ENCODE peak calls at places on chromosomes 6 and 20, in seven cellular contexts. B, P, W, E, A, Z and R are unnamed samples.

GRCh38 chr6:27608916-27609883 is 136.3 kb upstream of the ZNF184 start:
- DNase-seq in P (peak), Z (no peak), E (no peak), A (peak), W (peak), B (peak), R (peak)

GRCh38 chr6:161618816-161619454 is 345.1 kb upstream of the AGPAT4 start:
- DNase-seq in A (peak), B (peak), P (peak), W (peak), E (no peak), Z (peak), R (peak)

GRCh38 chr6:112501705-112502104 is 154.6 kb downstream of the RFPL4B start:
- DNase-seq in P (no peak), Z (no peak), A (peak), B (no peak), E (no peak), W (no peak), R (no peak)

GRCh38 chr6:138726066-138727060 is 47.2 kb upstream of the CCDC28A start:
- DNase-seq in Z (no peak), P (no peak), A (no peak), E (no peak), W (peak), B (no peak), R (no peak)

GRCh38 chr6:147063469-147064031 is 140.7 kb upstream of the STXBP5 start:
- DNase-seq in P (peak), W (peak), B (peak), A (peak), E (no peak), Z (no peak), R (no peak)

GRCh38 chr20:63538204-63539091 is 1.3 kb upstream of the PTK6 start:
- DNase-seq in Z (peak), B (no peak), A (no peak), E (peak), P (peak), W (no peak), R (no peak)

GRCh38 chr20:46757754-46758678 is 48.6 kb downstream of the SLC2A10 start:
- DNase-seq in B (peak), W (peak), Z (no peak), E (peak), P (peak), A (peak), R (peak)

GRCh38 chr20:2387180-2387577 is 6.5 kb downstream of the TGM6 start:
- DNase-seq in A (no peak), B (no peak), Z (no peak), P (peak), W (peak), E (peak), R (peak)

GRCh38 chr20:7959484-7959883 is 19.2 kb upstream of the HAO1 start:
- DNase-seq in Z (no peak), W (no peak), B (no peak), E (no peak), P (no peak), A (no peak), R (no peak)

GRCh38 chr6:111872521-111873177 is 603 bp downstream of the FYN start:
- DNase-seq in A (peak), W (peak), B (peak), Z (peak), E (peak), P (no peak), R (peak)

GRCh38 chr6:111791415-111791814 is 81.8 kb downstream of the FYN start:
- DNase-seq in E (no peak), Z (no peak), A (peak), B (peak), W (peak), P (peak), R (no peak)

GRCh38 chr6:167828325-167828956 is 1.7 kb downstream of the AFDN start:
- DNase-seq in Z (no peak), A (no peak), P (no peak), E (no peak), W (no peak), B (no peak), R (no peak)

GRCh38 chr20:49899551-49900383 is 15.6 kb downstream of the SPATA2 start:
- DNase-seq in B (no peak), P (no peak), Z (no peak), A (no peak), W (no peak), E (no peak), R (no peak)

GRCh38 chr20:55881204-55881603 is 124.1 kb downstream of the CBLN4 start:
- DNase-seq in Z (no peak), E (no peak), P (no peak), B (no peak), W (no peak), A (no peak), R (no peak)

GRCh38 chr6:166430269-166430668 is 47.5 kb upstream of the MPC1 start:
- DNase-seq in P (no peak), A (no peak), B (no peak), E (no peak), Z (no peak), W (no peak), R (no peak)

GRCh38 chr6:149150999-149151398 is 166.5 kb upstream of the TAB2 start:
- DNase-seq in E (peak), P (no peak), W (no peak), B (peak), Z (no peak), A (no peak), R (no peak)

GRCh38 chr20:50190251-50191064 is at the start of gene CEBPB:
- DNase-seq in A (peak), E (peak), W (peak), B (peak), Z (peak), P (peak), R (peak)

GRCh38 chr6:90219168-90219985 is 77.3 kb downstream of the BACH2 start:
- DNase-seq in P (peak), W (peak), B (peak), A (peak), Z (no peak), E (no peak), R (no peak)

GRCh38 chr6:20085817-20086216 is 126.5 kb downstream of the MBOAT1 start:
- DNase-seq in P (no peak), A (no peak), W (no peak), E (no peak), B (no peak), Z (no peak), R (no peak)

GRCh38 chr20:3794701-3795420 is 1.2 kb upstream of the CDC25B start:
- DNase-seq in E (no peak), W (no peak), B (no peak), Z (peak), P (no peak), A (no peak), R (no peak)

GRCh38 chr6:81844686-81845085 is 92.2 kb upstream of the TENT5A start:
- DNase-seq in W (peak), A (peak), Z (no peak), P (no peak), E (no peak), B (no peak), R (no peak)

GRCh38 chr20:16434087-16434664 is 139.1 kb downstream of the KIF16B start:
- DNase-seq in E (peak), Z (no peak), W (peak), P (peak), A (peak), B (no peak), R (peak)

GRCh38 chr20:6993016-6993415 is 225.5 kb downstream of the BMP2 start:
- DNase-seq in W (no peak), B (no peak), A (no peak), Z (no peak), P (no peak), E (no peak), R (no peak)

GRCh38 chr6:168607272-168608112 is 166.5 kb downstream of the SMOC2 start:
- DNase-seq in P (no peak), W (no peak), Z (no peak), E (no peak), B (no peak), A (no peak), R (peak)

GRCh38 chr6:128252293-128253176 is 267.9 kb downstream of the PTPRK start:
- DNase-seq in B (no peak), A (no peak), W (peak), E (no peak), Z (no peak), P (no peak), R (no peak)

GRCh38 chr20:20102859-20103258 is 50.5 kb downstream of the CFAP61 start:
- DNase-seq in E (no peak), Z (no peak), P (no peak), A (no peak), B (no peak), W (no peak), R (no peak)

GRCh38 chr6:11613858-11614257 is 76.3 kb downstream of the TMEM170B start:
- DNase-seq in A (peak), B (peak), P (peak), E (no peak), W (peak), Z (no peak), R (no peak)

GRCh38 chr20:10922941-10923340 is 249.1 kb upstream of the JAG1 start:
- DNase-seq in P (peak), A (peak), Z (no peak), B (peak), E (no peak), W (peak), R (no peak)

GRCh38 chr6:41527721-41528408 is 18.3 kb upstream of the FOXP4 start:
- DNase-seq in P (peak), Z (no peak), W (peak), A (peak), E (no peak), B (no peak), R (no peak)

GRCh38 chr6:43828711-43829110 is 58.7 kb downstream of the VEGFA start:
- DNase-seq in Z (no peak), A (no peak), E (no peak), P (no peak), B (no peak), W (no peak), R (peak)